ENCODE peak calls at places on chromosomes 13 and 19, in five cellular contexts. O, G, U, H and V are unnamed samples.

GRCh38 chr19:10288662-10289166 is 1.0 kb upstream of the ICAM5 start:
- DNase-seq in U (peak; percentile 66), H (no peak), O (no peak), G (no peak), V (no peak)

GRCh38 chr19:54159352-54160181 is at the start of gene LENG1:
- DNase-seq in H (peak; percentile 98), U (peak; percentile 100), G (peak; percentile 99), O (peak; percentile 100), V (peak; percentile 97)

GRCh38 chr13:113786262-113786841 is 27.3 kb downstream of the TMEM255B start:
- DNase-seq in G (no peak), U (no peak), O (no peak), H (no peak), V (no peak)

GRCh38 chr19:6577410-6578125 is 13.4 kb downstream of the CD70 start:
- DNase-seq in G (no peak), O (no peak), U (no peak), H (no peak), V (no peak)

GRCh38 chr19:4539697-4540581 is at the start of gene LRG1:
- DNase-seq in G (no peak), O (peak; percentile 40), U (no peak), H (no peak), V (no peak)

GRCh38 chr19:49681830-49682229 is 4.8 kb downstream of the PRMT1 start:
- DNase-seq in U (no peak), G (no peak), O (no peak), H (no peak), V (no peak)

GRCh38 chr13:66780814-66781213 is 449.3 kb downstream of the PCDH9 start:
- DNase-seq in G (no peak), O (no peak), U (no peak), H (no peak), V (no peak)

GRCh38 chr19:7505682-7506384 is 10.1 kb upstream of the ZNF358 start:
- DNase-seq in O (no peak), H (no peak), G (no peak), U (no peak), V (no peak)

GRCh38 chr13:47798906-47799305 is 202.2 kb downstream of the SUCLA2 start:
- DNase-seq in U (no peak), G (no peak), O (no peak), H (no peak), V (no peak)

GRCh38 chr13:92589955-92590354 is 636.7 kb upstream of the GPC6 start:
- DNase-seq in O (no peak), H (no peak), U (no peak), G (no peak), V (no peak)

GRCh38 chr13:90933097-90933826 is 414.2 kb upstream of the MIR17HG start:
- DNase-seq in H (no peak), G (no peak), O (no peak), U (no peak), V (no peak)

GRCh38 chr19:50717026-50717723 is 2.4 kb downstream of the SHANK1 start:
- DNase-seq in H (no peak), O (no peak), U (no peak), G (no peak), V (no peak)

GRCh38 chr13:54433511-54434206 is 1405.0 kb downstream of the OLFM4 start:
- DNase-seq in O (no peak), U (no peak), G (no peak), H (no peak), V (no peak)

GRCh38 chr19:10831980-10832658 is 3.9 kb downstream of the TMED1 start:
- DNase-seq in H (no peak), O (no peak), G (no peak), U (no peak), V (no peak)

GRCh38 chr19:1416014-1416841 is 8.8 kb downstream of the DAZAP1 start:
- DNase-seq in O (no peak), H (no peak), G (no peak), U (no peak), V (no peak)